ENCODE peak calls at places on chromosomes 2 and 18, in nine cellular contexts. One of them, this sample, is unnamed.

GRCh38 chr2:61993422-61994024 is 88.0 kb downstream of the COMMD1 start:
- DNase-seq in NCI-H748 treated with DMSO at 0.1 percent for 48 hours: peak; percentile 2
- DNase-seq in ELR: peak; percentile 60
- DNase-seq in CMK: no peak
- DNase-seq in HTR-8/SVneo: peak; percentile 50
- DNase-seq in activated CD4-positive, alpha-beta T cell treated with anti-CD3 and anti-CD28 coated beads for 24 hours: no peak
- DNase-seq in neural crest cell: no peak
- DNase-seq in right cardiac atrium: no peak
- DNase-seq in Kasumi-1: peak; percentile 89
- DNase-seq in this sample: peak; percentile 33

GRCh38 chr2:222033541-222033940 is 265.3 kb downstream of the PAX3 start:
- DNase-seq in NCI-H748 treated with DMSO at 0.1 percent for 48 hours: no peak
- DNase-seq in ELR: peak; percentile 10
- DNase-seq in CMK: no peak
- DNase-seq in HTR-8/SVneo: no peak
- DNase-seq in activated CD4-positive, alpha-beta T cell treated with anti-CD3 and anti-CD28 coated beads for 24 hours: no peak
- DNase-seq in neural crest cell: no peak
- DNase-seq in right cardiac atrium: no peak
- DNase-seq in Kasumi-1: no peak
- DNase-seq in this sample: peak; percentile 28

GRCh38 chr2:101803945-101804696 is 106.6 kb downstream of the MAP4K4 start:
- DNase-seq in NCI-H748 treated with DMSO at 0.1 percent for 48 hours: no peak
- DNase-seq in ELR: no peak
- DNase-seq in CMK: no peak
- DNase-seq in HTR-8/SVneo: no peak
- DNase-seq in activated CD4-positive, alpha-beta T cell treated with anti-CD3 and anti-CD28 coated beads for 24 hours: no peak
- DNase-seq in neural crest cell: peak; percentile 20
- DNase-seq in right cardiac atrium: no peak
- DNase-seq in Kasumi-1: no peak
- DNase-seq in this sample: no peak

GRCh38 chr2:20141056-20141762 is 83.7 kb downstream of the SDC1 start:
- DNase-seq in NCI-H748 treated with DMSO at 0.1 percent for 48 hours: no peak
- DNase-seq in ELR: peak; percentile 97
- DNase-seq in CMK: no peak
- DNase-seq in HTR-8/SVneo: peak; percentile 93
- DNase-seq in activated CD4-positive, alpha-beta T cell treated with anti-CD3 and anti-CD28 coated beads for 24 hours: no peak
- DNase-seq in neural crest cell: no peak
- DNase-seq in right cardiac atrium: peak; percentile 67
- DNase-seq in Kasumi-1: no peak
- DNase-seq in this sample: peak; percentile 99

GRCh38 chr2:79432731-79433146 is 80.1 kb upstream of the CTNNA2 start:
- DNase-seq in NCI-H748 treated with DMSO at 0.1 percent for 48 hours: no peak
- DNase-seq in ELR: no peak
- DNase-seq in CMK: no peak
- DNase-seq in HTR-8/SVneo: no peak
- DNase-seq in activated CD4-positive, alpha-beta T cell treated with anti-CD3 and anti-CD28 coated beads for 24 hours: no peak
- DNase-seq in neural crest cell: no peak
- DNase-seq in right cardiac atrium: no peak
- DNase-seq in Kasumi-1: no peak
- DNase-seq in this sample: no peak

GRCh38 chr2:225793736-225794550 is 394.4 kb downstream of the NYAP2 start:
- DNase-seq in NCI-H748 treated with DMSO at 0.1 percent for 48 hours: no peak
- DNase-seq in ELR: no peak
- DNase-seq in CMK: no peak
- DNase-seq in HTR-8/SVneo: no peak
- DNase-seq in activated CD4-positive, alpha-beta T cell treated with anti-CD3 and anti-CD28 coated beads for 24 hours: no peak
- DNase-seq in neural crest cell: no peak
- DNase-seq in right cardiac atrium: no peak
- DNase-seq in Kasumi-1: no peak
- DNase-seq in this sample: no peak

GRCh38 chr2:102251042-102251848 is 60.1 kb upstream of the IL1RL1 start:
- DNase-seq in NCI-H748 treated with DMSO at 0.1 percent for 48 hours: no peak
- DNase-seq in ELR: peak; percentile 54
- DNase-seq in CMK: no peak
- DNase-seq in HTR-8/SVneo: no peak
- DNase-seq in activated CD4-positive, alpha-beta T cell treated with anti-CD3 and anti-CD28 coated beads for 24 hours: peak; percentile 52
- DNase-seq in neural crest cell: peak; percentile 43
- DNase-seq in right cardiac atrium: peak; percentile 84
- DNase-seq in Kasumi-1: peak; percentile 55
- DNase-seq in this sample: peak; percentile 67

GRCh38 chr2:217289909-217290283 is 430.0 kb upstream of the TNP1 start:
- DNase-seq in NCI-H748 treated with DMSO at 0.1 percent for 48 hours: peak; percentile 84
- DNase-seq in ELR: peak; percentile 51
- DNase-seq in CMK: no peak
- DNase-seq in HTR-8/SVneo: peak; percentile 51
- DNase-seq in activated CD4-positive, alpha-beta T cell treated with anti-CD3 and anti-CD28 coated beads for 24 hours: no peak
- DNase-seq in neural crest cell: no peak
- DNase-seq in right cardiac atrium: peak; percentile 35
- DNase-seq in Kasumi-1: no peak
- DNase-seq in this sample: peak; percentile 27

GRCh38 chr18:58937204-58937603 is 72.5 kb downstream of the ZNF532 start:
- DNase-seq in NCI-H748 treated with DMSO at 0.1 percent for 48 hours: no peak
- DNase-seq in ELR: peak; percentile 65
- DNase-seq in CMK: no peak
- DNase-seq in HTR-8/SVneo: no peak
- DNase-seq in activated CD4-positive, alpha-beta T cell treated with anti-CD3 and anti-CD28 coated beads for 24 hours: no peak
- DNase-seq in neural crest cell: no peak
- DNase-seq in right cardiac atrium: no peak
- DNase-seq in Kasumi-1: peak; percentile 72
- DNase-seq in this sample: peak; percentile 23